ENCODE peak calls at places on chromosomes 16 and 17, in eight cellular contexts. One of them, this sample, is unnamed.

GRCh38 chr17:44108440-44109311 is 14.8 kb downstream of the HDAC5 start:
- DNase-seq in IMR-90: peak
- DNase-seq in astrocyte of the spinal cord: peak
- DNase-seq in upper lobe of right lung: peak
- DNase-seq in thoracic aorta: peak
- DNase-seq in cardiac muscle cell: no peak
- DNase-seq in fibroblast of mammary gland: peak
- DNase-seq in fibroblast of lung: peak
- DNase-seq in this sample: peak

GRCh38 chr16:83742076-83742475 is 65.7 kb upstream of the HSBP1 start:
- DNase-seq in IMR-90: no peak
- DNase-seq in astrocyte of the spinal cord: no peak
- DNase-seq in upper lobe of right lung: no peak
- DNase-seq in thoracic aorta: no peak
- DNase-seq in cardiac muscle cell: no peak
- DNase-seq in fibroblast of mammary gland: no peak
- DNase-seq in fibroblast of lung: no peak
- DNase-seq in this sample: no peak

GRCh38 chr16:85202631-85203461 is 90.6 kb upstream of the CIBAR2 start:
- DNase-seq in IMR-90: peak
- DNase-seq in astrocyte of the spinal cord: peak
- DNase-seq in upper lobe of right lung: no peak
- DNase-seq in thoracic aorta: peak
- DNase-seq in cardiac muscle cell: peak
- DNase-seq in fibroblast of mammary gland: peak
- DNase-seq in fibroblast of lung: peak
- DNase-seq in this sample: peak

GRCh38 chr16:84950906-84951305 is 60.4 kb downstream of the ZDHHC7 start:
- DNase-seq in IMR-90: no peak
- DNase-seq in astrocyte of the spinal cord: no peak
- DNase-seq in upper lobe of right lung: no peak
- DNase-seq in thoracic aorta: no peak
- DNase-seq in cardiac muscle cell: no peak
- DNase-seq in fibroblast of mammary gland: no peak
- DNase-seq in fibroblast of lung: no peak
- DNase-seq in this sample: no peak

GRCh38 chr16:50461400-50461760 is 86.8 kb upstream of the NKD1 start:
- DNase-seq in IMR-90: no peak
- DNase-seq in astrocyte of the spinal cord: no peak
- DNase-seq in upper lobe of right lung: no peak
- DNase-seq in thoracic aorta: no peak
- DNase-seq in cardiac muscle cell: no peak
- DNase-seq in fibroblast of mammary gland: no peak
- DNase-seq in fibroblast of lung: no peak
- DNase-seq in this sample: no peak

GRCh38 chr17:38667099-38667786 is 7.5 kb downstream of the EPOP start:
- DNase-seq in IMR-90: peak
- DNase-seq in astrocyte of the spinal cord: peak
- DNase-seq in upper lobe of right lung: peak
- DNase-seq in thoracic aorta: no peak
- DNase-seq in cardiac muscle cell: peak
- DNase-seq in fibroblast of mammary gland: peak
- DNase-seq in fibroblast of lung: peak
- DNase-seq in this sample: peak

GRCh38 chr17:17669851-17670232 is 11.4 kb upstream of the RAI1 start:
- DNase-seq in IMR-90: no peak
- DNase-seq in astrocyte of the spinal cord: no peak
- DNase-seq in upper lobe of right lung: no peak
- DNase-seq in thoracic aorta: no peak
- DNase-seq in cardiac muscle cell: no peak
- DNase-seq in fibroblast of mammary gland: no peak
- DNase-seq in fibroblast of lung: no peak
- DNase-seq in this sample: no peak

GRCh38 chr17:11487469-11487868 is 110.8 kb upstream of the DNAH9 start:
- DNase-seq in IMR-90: no peak
- DNase-seq in astrocyte of the spinal cord: no peak
- DNase-seq in upper lobe of right lung: no peak
- DNase-seq in thoracic aorta: no peak
- DNase-seq in cardiac muscle cell: no peak
- DNase-seq in fibroblast of mammary gland: no peak
- DNase-seq in fibroblast of lung: no peak
- DNase-seq in this sample: no peak

GRCh38 chr17:7443499-7444485 is 1.1 kb upstream of the CHRNB1 start:
- DNase-seq in IMR-90: peak
- DNase-seq in astrocyte of the spinal cord: peak
- DNase-seq in upper lobe of right lung: no peak
- DNase-seq in thoracic aorta: no peak
- DNase-seq in cardiac muscle cell: no peak
- DNase-seq in fibroblast of mammary gland: peak
- DNase-seq in fibroblast of lung: peak
- DNase-seq in this sample: peak

GRCh38 chr16:12089492-12090161 is 113.1 kb downstream of the SNX29 start:
- DNase-seq in IMR-90: peak
- DNase-seq in astrocyte of the spinal cord: peak
- DNase-seq in upper lobe of right lung: peak
- DNase-seq in thoracic aorta: peak
- DNase-seq in cardiac muscle cell: peak
- DNase-seq in fibroblast of mammary gland: peak
- DNase-seq in fibroblast of lung: peak
- DNase-seq in this sample: peak

GRCh38 chr17:34261568-34261967 is 6.5 kb downstream of the CCL2 start:
- DNase-seq in IMR-90: no peak
- DNase-seq in astrocyte of the spinal cord: no peak
- DNase-seq in upper lobe of right lung: no peak
- DNase-seq in thoracic aorta: no peak
- DNase-seq in cardiac muscle cell: no peak
- DNase-seq in fibroblast of mammary gland: no peak
- DNase-seq in fibroblast of lung: no peak
- DNase-seq in this sample: no peak
- TF ChIP-seq CTCF in IMR-90: no peak
- TF ChIP-seq CTCF in astrocyte of the spinal cord: no peak
- TF ChIP-seq CTCF in upper lobe of right lung: no peak
- TF ChIP-seq CTCF in thoracic aorta: no peak
- TF ChIP-seq CTCF in cardiac muscle cell: no peak
- TF ChIP-seq CTCF in fibroblast of mammary gland: no peak
- TF ChIP-seq CTCF in fibroblast of lung: no peak
- TF ChIP-seq CTCF in this sample: no peak

DNA sequence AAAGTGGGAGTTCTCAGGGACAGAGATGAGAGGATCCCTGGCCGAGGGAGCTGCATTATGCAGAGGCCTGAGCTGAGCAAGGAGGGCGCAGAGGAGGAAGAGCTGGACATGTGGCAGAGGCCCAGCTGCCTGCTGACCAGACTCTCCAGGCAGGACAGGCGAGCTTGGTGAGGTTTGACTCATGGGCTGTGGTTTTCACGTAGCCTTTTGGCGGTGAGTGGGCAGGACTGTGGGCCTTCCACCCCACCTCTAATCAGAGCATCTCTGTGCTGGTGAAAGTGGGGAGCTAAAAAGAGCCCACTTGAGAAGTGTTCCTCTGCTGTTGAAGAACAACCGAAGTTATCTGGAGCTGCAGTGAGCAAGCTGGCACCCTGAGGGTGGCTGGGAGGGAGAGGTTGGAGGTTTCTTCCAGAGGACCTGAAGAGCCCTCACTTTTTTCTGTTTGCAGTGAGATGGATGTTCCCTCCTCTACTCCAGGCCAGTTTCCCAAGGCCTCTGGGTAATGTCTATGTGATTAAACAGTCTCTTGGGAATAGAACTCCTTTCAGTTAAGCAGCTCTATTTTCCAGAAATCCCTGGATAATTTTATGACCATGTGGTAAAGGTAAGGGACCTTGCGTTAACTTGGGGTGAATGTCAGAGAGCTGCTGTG is 11.9 kb downstream of the EPN2 start:
- DNase-seq in IMR-90: peak
- DNase-seq in astrocyte of the spinal cord: peak
- DNase-seq in upper lobe of right lung: peak
- DNase-seq in thoracic aorta: no peak
- DNase-seq in cardiac muscle cell: no peak
- DNase-seq in fibroblast of mammary gland: peak
- DNase-seq in fibroblast of lung: peak
- DNase-seq in this sample: peak
- H3K4me3 ChIP-seq in IMR-90: no peak
- H3K4me3 ChIP-seq in astrocyte of the spinal cord: no peak
- H3K4me3 ChIP-seq in upper lobe of right lung: no peak
- H3K4me3 ChIP-seq in thoracic aorta: no peak
- H3K4me3 ChIP-seq in cardiac muscle cell: no peak
- H3K4me3 ChIP-seq in fibroblast of mammary gland: no peak
- H3K4me3 ChIP-seq in fibroblast of lung: no peak
- H3K4me3 ChIP-seq in this sample: no peak

GRCh38 chr17:76104896-76105231 is 1.3 kb upstream of the EXOC7 start:
- DNase-seq in IMR-90: no peak
- DNase-seq in astrocyte of the spinal cord: no peak
- DNase-seq in upper lobe of right lung: no peak
- DNase-seq in thoracic aorta: no peak
- DNase-seq in cardiac muscle cell: no peak
- DNase-seq in fibroblast of mammary gland: no peak
- DNase-seq in fibroblast of lung: no peak
- DNase-seq in this sample: no peak

GRCh38 chr17:76102944-76103273 is 678 bp downstream of the EXOC7 start:
- DNase-seq in IMR-90: no peak
- DNase-seq in astrocyte of the spinal cord: no peak
- DNase-seq in upper lobe of right lung: no peak
- DNase-seq in thoracic aorta: no peak
- DNase-seq in cardiac muscle cell: no peak
- DNase-seq in fibroblast of mammary gland: no peak
- DNase-seq in fibroblast of lung: no peak
- DNase-seq in this sample: no peak

GRCh38 chr17:76104140-76104895 is 731 bp upstream of the EXOC7 start:
- DNase-seq in IMR-90: no peak
- DNase-seq in astrocyte of the spinal cord: no peak
- DNase-seq in upper lobe of right lung: no peak
- DNase-seq in thoracic aorta: no peak
- DNase-seq in cardiac muscle cell: no peak
- DNase-seq in fibroblast of mammary gland: no peak
- DNase-seq in fibroblast of lung: no peak
- DNase-seq in this sample: no peak

GRCh38 chr17:76107507-76107906 is 3.9 kb upstream of the EXOC7 start:
- DNase-seq in IMR-90: no peak
- DNase-seq in astrocyte of the spinal cord: no peak
- DNase-seq in upper lobe of right lung: no peak
- DNase-seq in thoracic aorta: no peak
- DNase-seq in cardiac muscle cell: no peak
- DNase-seq in fibroblast of mammary gland: peak
- DNase-seq in fibroblast of lung: no peak
- DNase-seq in this sample: no peak

DNA sequence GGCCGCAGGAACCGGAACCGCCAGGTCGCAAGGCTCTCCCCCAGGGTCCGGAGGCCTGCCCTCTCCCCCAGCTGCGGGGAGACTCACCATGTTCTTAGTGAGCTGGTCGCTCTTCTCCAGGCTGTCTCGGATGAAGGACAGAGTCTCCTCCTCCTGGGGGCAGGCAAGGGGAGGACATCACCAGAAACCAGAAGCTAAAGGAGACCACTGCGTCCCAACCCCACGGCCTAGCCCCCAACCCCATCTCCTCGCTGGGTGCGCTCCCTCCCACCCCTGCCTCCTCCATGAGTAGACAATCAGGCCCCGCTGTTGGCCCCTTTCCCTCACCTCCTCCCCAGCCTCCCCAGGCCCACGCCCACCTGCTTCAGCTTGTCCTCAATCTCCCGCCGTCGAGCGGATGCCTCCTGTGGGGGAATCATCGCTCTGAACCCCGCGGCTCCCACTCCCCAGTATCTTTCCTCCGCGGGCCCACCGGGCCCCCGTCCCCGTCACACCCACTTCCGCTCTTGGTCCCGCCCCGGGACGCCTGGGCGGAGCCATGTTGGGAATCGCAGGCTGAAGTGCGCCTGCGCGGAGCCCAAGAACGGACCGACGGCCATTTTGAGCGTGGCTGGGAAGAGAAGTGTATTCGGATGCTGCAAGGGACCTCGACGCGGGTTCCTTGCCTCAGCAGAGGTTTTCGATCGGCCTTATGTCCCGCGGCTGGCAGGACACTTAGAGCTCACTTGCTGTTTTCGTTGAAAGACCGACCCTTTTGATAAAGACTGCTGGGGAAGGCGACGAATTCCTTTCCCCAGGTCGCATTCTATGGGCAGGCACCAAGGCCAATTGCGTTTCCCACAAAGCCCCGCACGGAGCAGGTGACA is at the start of gene EXOC7:
- DNase-seq in IMR-90: peak
- DNase-seq in astrocyte of the spinal cord: peak
- DNase-seq in upper lobe of right lung: peak
- DNase-seq in thoracic aorta: peak
- DNase-seq in cardiac muscle cell: peak
- DNase-seq in fibroblast of mammary gland: peak
- DNase-seq in fibroblast of lung: peak
- DNase-seq in this sample: peak
- TF ChIP-seq CTCF in IMR-90: no peak
- TF ChIP-seq CTCF in astrocyte of the spinal cord: no peak
- TF ChIP-seq CTCF in upper lobe of right lung: no peak
- TF ChIP-seq CTCF in thoracic aorta: no peak
- TF ChIP-seq CTCF in cardiac muscle cell: no peak
- TF ChIP-seq CTCF in fibroblast of mammary gland: peak
- TF ChIP-seq CTCF in fibroblast of lung: no peak
- TF ChIP-seq CTCF in this sample: no peak

GRCh38 chr16:87538594-87538993 is 45.8 kb upstream of the ZCCHC14 start:
- DNase-seq in IMR-90: peak
- DNase-seq in astrocyte of the spinal cord: peak
- DNase-seq in upper lobe of right lung: no peak
- DNase-seq in thoracic aorta: no peak
- DNase-seq in cardiac muscle cell: no peak
- DNase-seq in fibroblast of mammary gland: peak
- DNase-seq in fibroblast of lung: peak
- DNase-seq in this sample: no peak

GRCh38 chr16:87541004-87541881 is 48.4 kb upstream of the ZCCHC14 start:
- DNase-seq in IMR-90: peak
- DNase-seq in astrocyte of the spinal cord: peak
- DNase-seq in upper lobe of right lung: no peak
- DNase-seq in thoracic aorta: peak
- DNase-seq in cardiac muscle cell: no peak
- DNase-seq in fibroblast of mammary gland: peak
- DNase-seq in fibroblast of lung: peak
- DNase-seq in this sample: peak

GRCh38 chr16:87538160-87538559 is 45.3 kb upstream of the ZCCHC14 start:
- DNase-seq in IMR-90: peak
- DNase-seq in astrocyte of the spinal cord: no peak
- DNase-seq in upper lobe of right lung: no peak
- DNase-seq in thoracic aorta: no peak
- DNase-seq in cardiac muscle cell: no peak
- DNase-seq in fibroblast of mammary gland: no peak
- DNase-seq in fibroblast of lung: peak
- DNase-seq in this sample: no peak

GRCh38 chr16:87540072-87540976 is 47.5 kb upstream of the ZCCHC14 start:
- DNase-seq in IMR-90: no peak
- DNase-seq in astrocyte of the spinal cord: no peak
- DNase-seq in upper lobe of right lung: no peak
- DNase-seq in thoracic aorta: no peak
- DNase-seq in cardiac muscle cell: no peak
- DNase-seq in fibroblast of mammary gland: no peak
- DNase-seq in fibroblast of lung: no peak
- DNase-seq in this sample: no peak

DNA sequence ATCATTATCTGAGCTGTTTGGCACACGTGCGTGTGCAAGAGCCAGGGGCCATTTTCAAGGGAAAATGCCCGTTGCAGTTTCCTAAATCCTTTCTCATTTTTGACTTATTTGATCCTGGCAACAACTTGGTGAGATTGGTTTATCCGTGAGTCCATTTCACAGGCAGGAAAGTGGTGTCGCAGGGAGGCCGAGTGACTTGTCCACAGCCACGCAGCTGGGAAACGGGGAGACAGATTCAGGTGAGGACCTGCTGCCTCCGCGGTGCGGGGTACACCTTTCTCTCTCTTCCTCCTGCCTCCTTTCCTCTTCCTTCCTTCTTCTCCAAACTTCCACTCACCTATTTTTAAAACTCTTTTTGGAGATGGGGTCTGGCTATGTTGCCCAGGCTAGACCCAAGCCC is 46.3 kb upstream of the ZCCHC14 start:
- DNase-seq in IMR-90: no peak
- DNase-seq in astrocyte of the spinal cord: no peak
- DNase-seq in upper lobe of right lung: no peak
- DNase-seq in thoracic aorta: no peak
- DNase-seq in cardiac muscle cell: no peak
- DNase-seq in fibroblast of mammary gland: no peak
- DNase-seq in fibroblast of lung: no peak
- DNase-seq in this sample: no peak
- H3K4me3 ChIP-seq in IMR-90: no peak
- H3K4me3 ChIP-seq in astrocyte of the spinal cord: no peak
- H3K4me3 ChIP-seq in upper lobe of right lung: no peak
- H3K4me3 ChIP-seq in thoracic aorta: no peak
- H3K4me3 ChIP-seq in cardiac muscle cell: no peak
- H3K4me3 ChIP-seq in fibroblast of mammary gland: no peak
- H3K4me3 ChIP-seq in fibroblast of lung: no peak
- H3K4me3 ChIP-seq in this sample: no peak